ENCODE peak calls at places on chromosomes 1 and 21, in four cellular contexts. T is fibroblast of gingiva, I is cardiac muscle cell, D is iris pigment epithelial cell. O is an unnamed sample.

GRCh38 chr21:14603202-14603601 is 57.1 kb upstream of the SAMSN1 start:
- DNase-seq in T (peak; percentile 45), D (peak; percentile 86), I (peak; percentile 73), O (no peak)

GRCh38 chr1:169364948-169365347 is 2.6 kb downstream of the NME7 start:
- DNase-seq in T (no peak), D (no peak), I (no peak), O (no peak)

GRCh38 chr1:9626201-9626608 is 25.3 kb upstream of the PIK3CD start:
- DNase-seq in T (no peak), D (no peak), I (no peak), O (no peak)

GRCh38 chr1:182442333-182442732 is 7.6 kb upstream of the RGSL1 start:
- DNase-seq in D (no peak), I (no peak), T (no peak), O (no peak)

GRCh38 chr1:78210167-78210566 is 164.4 kb downstream of the GIPC2 start:
- DNase-seq in D (peak; percentile 49), I (no peak), T (no peak), O (no peak)

GRCh38 chr1:209839875-209840491 is 12.2 kb downstream of the UTP25 start:
- DNase-seq in D (peak; percentile 97), T (peak; percentile 93), I (peak; percentile 94), O (peak; percentile 68)

GRCh38 chr1:9399510-9400424 is 107.1 kb downstream of the SPSB1 start:
- DNase-seq in T (no peak), D (no peak), I (no peak), O (peak; percentile 51)

GRCh38 chr1:8727809-8728213 is 89.6 kb downstream of the RERE start:
- DNase-seq in D (no peak), T (peak; percentile 66), I (peak; percentile 46), O (no peak)

GRCh38 chr1:199948587-199949280 is 78.8 kb upstream of the NR5A2 start:
- DNase-seq in D (peak; percentile 43), I (no peak), T (no peak), O (no peak)

O was measured in hepatocyte.